ENCODE peak calls at places on chromosomes 11 and 22, in ten cellular contexts. O, C, P, Y, Q, A, V, X, I and H are unnamed samples.

GRCh38 chr11:61682093-61682732 is 2.0 kb downstream of the DAGLA start:
- DNase-seq in O (peak), C (no peak), P (peak), Y (no peak), Q (peak), A (no peak), V (peak), X (no peak), I (peak), H (peak)

GRCh38 chr22:30201970-30202369 is 44.6 kb downstream of the LIF start:
- DNase-seq in O (peak), C (peak), P (no peak), Y (no peak), Q (no peak), A (peak), V (no peak), X (no peak), I (peak), H (peak)

GRCh38 chr11:84788220-84788619 is 838.9 kb downstream of the DLG2 start:
- DNase-seq in O (peak), C (no peak), P (no peak), Y (no peak), Q (no peak), A (no peak), V (no peak), X (no peak), I (peak), H (no peak)

GRCh38 chr22:26851125-26851524 is 193.7 kb downstream of the MIAT start:
- DNase-seq in O (no peak), C (no peak), P (no peak), Y (no peak), Q (no peak), A (no peak), V (no peak), X (no peak), I (no peak), H (no peak)

GRCh38 chr22:23181763-23182288 is 1.5 kb downstream of the BCR start:
- DNase-seq in O (no peak), C (no peak), P (no peak), Y (no peak), Q (no peak), A (no peak), V (no peak), X (no peak), I (no peak), H (no peak)

GRCh38 chr22:44634426-44635321 is 67.3 kb upstream of the PRR5 start:
- DNase-seq in O (no peak), C (no peak), P (no peak), Y (no peak), Q (no peak), A (no peak), V (peak), X (no peak), I (no peak), H (no peak)

GRCh38 chr22:48884786-48885185 is 942.9 kb downstream of the BRD1 start:
- DNase-seq in O (no peak), C (no peak), P (peak), Y (no peak), Q (no peak), A (no peak), V (no peak), X (no peak), I (no peak), H (no peak)

GRCh38 chr22:50206599-50206998 is 5.8 kb downstream of the SELENOO start:
- DNase-seq in O (no peak), C (peak), P (peak), Y (peak), Q (peak), A (peak), V (peak), X (peak), I (peak), H (peak)

GRCh38 chr11:8251767-8252295 is 11.8 kb downstream of the LMO1 start:
- DNase-seq in O (no peak), C (no peak), P (peak), Y (no peak), Q (no peak), A (no peak), V (no peak), X (no peak), I (no peak), H (no peak)

GRCh38 chr11:35402751-35403454 is 16.5 kb downstream of the SLC1A2 start:
- DNase-seq in O (no peak), C (no peak), P (no peak), Y (no peak), Q (no peak), A (no peak), V (no peak), X (no peak), I (no peak), H (no peak)

GRCh38 chr11:83223457-83223856 is 29.9 kb downstream of the ANKRD42 start:
- DNase-seq in O (no peak), C (no peak), P (no peak), Y (no peak), Q (no peak), A (no peak), V (no peak), X (no peak), I (no peak), H (no peak)

GRCh38 chr11:121540627-121541026 is 87.9 kb upstream of the SORL1-AS1 start:
- DNase-seq in O (no peak), C (no peak), P (no peak), Y (no peak), Q (no peak), A (no peak), V (no peak), X (no peak), I (peak), H (no peak)

GRCh38 chr22:17234144-17234623 is 14.9 kb upstream of the ADA2 start:
- DNase-seq in O (no peak), C (no peak), P (peak), Y (no peak), Q (no peak), A (peak), V (no peak), X (peak), I (peak), H (no peak)

GRCh38 chr11:614583-615452 is 932 bp downstream of the IRF7 start:
- DNase-seq in O (peak), C (no peak), P (peak), Y (no peak), Q (no peak), A (peak), V (no peak), X (no peak), I (no peak), H (no peak)

GRCh38 chr11:74570266-74571061 is 21.9 kb upstream of the POLD3 start:
- DNase-seq in O (peak), C (peak), P (no peak), Y (peak), Q (peak), A (peak), V (peak), X (no peak), I (peak), H (peak)

GRCh38 chr11:1479678-1480118 is 6.9 kb downstream of the MOB2 start:
- DNase-seq in O (no peak), C (no peak), P (no peak), Y (no peak), Q (no peak), A (no peak), V (no peak), X (no peak), I (no peak), H (no peak)

GRCh38 chr11:75654314-75654713 is 14.5 kb downstream of the MAP6 start:
- DNase-seq in O (peak), C (peak), P (no peak), Y (peak), Q (no peak), A (peak), V (no peak), X (no peak), I (peak), H (no peak)

GRCh38 chr11:110428956-110429613 is 663 bp upstream of the FDX1 start:
- DNase-seq in O (no peak), C (no peak), P (no peak), Y (peak), Q (no peak), A (no peak), V (no peak), X (no peak), I (no peak), H (no peak)

GRCh38 chr11:61731211-61731955 is 21.1 kb upstream of the MYRF start:
- DNase-seq in O (no peak), C (no peak), P (no peak), Y (no peak), Q (no peak), A (no peak), V (no peak), X (no peak), I (no peak), H (peak)

GRCh38 chr22:42173183-42173926 is 42.7 kb upstream of the CYP2D6 start:
- DNase-seq in O (no peak), C (no peak), P (no peak), Y (no peak), Q (no peak), A (no peak), V (no peak), X (no peak), I (no peak), H (no peak)

GRCh38 chr11:11969380-11970215 is 38.8 kb downstream of the DKK3 start:
- DNase-seq in O (no peak), C (no peak), P (no peak), Y (no peak), Q (no peak), A (no peak), V (no peak), X (no peak), I (no peak), H (no peak)

GRCh38 chr11:103659743-103660142 is 376.7 kb upstream of the DDI1 start:
- DNase-seq in O (no peak), C (peak), P (no peak), Y (no peak), Q (no peak), A (peak), V (no peak), X (no peak), I (peak), H (no peak)

GRCh38 chr11:12502041-12502440 is 124.7 kb downstream of the PARVA start:
- DNase-seq in O (no peak), C (peak), P (no peak), Y (no peak), Q (no peak), A (peak), V (no peak), X (no peak), I (peak), H (no peak)

GRCh38 chr22:25666308-25666707 is 75.7 kb upstream of the MYO18B start:
- DNase-seq in O (no peak), C (no peak), P (peak), Y (no peak), Q (no peak), A (no peak), V (peak), X (no peak), I (no peak), H (peak)

GRCh38 chr11:21566521-21567100 is 626.3 kb upstream of the ANO5 start:
- DNase-seq in O (no peak), C (no peak), P (no peak), Y (no peak), Q (no peak), A (no peak), V (no peak), X (no peak), I (no peak), H (no peak)

GRCh38 chr11:44936527-44936926 is 14.2 kb downstream of the TP53I11 start:
- DNase-seq in O (peak), C (peak), P (peak), Y (peak), Q (peak), A (peak), V (peak), X (peak), I (peak), H (peak)

GRCh38 chr11:65546217-65546958 is 11.8 kb downstream of the LTBP3 start:
- DNase-seq in O (peak), C (no peak), P (peak), Y (peak), Q (peak), A (no peak), V (peak), X (no peak), I (no peak), H (no peak)

GRCh38 chr11:11425806-11426205 is 72.8 kb upstream of the CSNK2A3 start:
- DNase-seq in O (no peak), C (no peak), P (no peak), Y (no peak), Q (no peak), A (peak), V (no peak), X (no peak), I (no peak), H (no peak)

GRCh38 chr11:133078591-133079179 is 453.6 kb downstream of the OPCML start:
- DNase-seq in O (peak), C (peak), P (no peak), Y (no peak), Q (peak), A (peak), V (peak), X (peak), I (peak), H (peak)

GRCh38 chr22:45631140-45631539 is 40.5 kb upstream of the ATXN10 start:
- DNase-seq in O (no peak), C (no peak), P (no peak), Y (no peak), Q (no peak), A (no peak), V (no peak), X (peak), I (no peak), H (no peak)

GRCh38 chr11:115911656-115912055 is 407.4 kb upstream of the CADM1 start:
- DNase-seq in O (no peak), C (no peak), P (no peak), Y (no peak), Q (peak), A (no peak), V (no peak), X (no peak), I (peak), H (no peak)

GRCh38 chr11:10076458-10077141 is 217.4 kb downstream of the SBF2 start:
- DNase-seq in O (peak), C (peak), P (no peak), Y (peak), Q (no peak), A (peak), V (peak), X (peak), I (peak), H (peak)

GRCh38 chr11:1234771-1235614 is 12.1 kb downstream of the MUC5B start:
- DNase-seq in O (no peak), C (no peak), P (peak), Y (no peak), Q (peak), A (no peak), V (no peak), X (no peak), I (no peak), H (no peak)

GRCh38 chr22:42437488-42438292 is 5.5 kb upstream of the NFAM1 start:
- DNase-seq in O (peak), C (peak), P (peak), Y (peak), Q (peak), A (peak), V (peak), X (peak), I (peak), H (peak)

GRCh38 chr11:129408865-129409444 is 33.3 kb downstream of the BARX2 start:
- DNase-seq in O (no peak), C (no peak), P (no peak), Y (no peak), Q (no peak), A (no peak), V (no peak), X (no peak), I (no peak), H (no peak)
- H3K4me3 ChIP-seq in O (no peak), C (no peak), P (no peak), Y (no peak), Q (no peak), A (no peak), V (no peak), X (no peak), I (no peak), H (no peak)

DNA sequence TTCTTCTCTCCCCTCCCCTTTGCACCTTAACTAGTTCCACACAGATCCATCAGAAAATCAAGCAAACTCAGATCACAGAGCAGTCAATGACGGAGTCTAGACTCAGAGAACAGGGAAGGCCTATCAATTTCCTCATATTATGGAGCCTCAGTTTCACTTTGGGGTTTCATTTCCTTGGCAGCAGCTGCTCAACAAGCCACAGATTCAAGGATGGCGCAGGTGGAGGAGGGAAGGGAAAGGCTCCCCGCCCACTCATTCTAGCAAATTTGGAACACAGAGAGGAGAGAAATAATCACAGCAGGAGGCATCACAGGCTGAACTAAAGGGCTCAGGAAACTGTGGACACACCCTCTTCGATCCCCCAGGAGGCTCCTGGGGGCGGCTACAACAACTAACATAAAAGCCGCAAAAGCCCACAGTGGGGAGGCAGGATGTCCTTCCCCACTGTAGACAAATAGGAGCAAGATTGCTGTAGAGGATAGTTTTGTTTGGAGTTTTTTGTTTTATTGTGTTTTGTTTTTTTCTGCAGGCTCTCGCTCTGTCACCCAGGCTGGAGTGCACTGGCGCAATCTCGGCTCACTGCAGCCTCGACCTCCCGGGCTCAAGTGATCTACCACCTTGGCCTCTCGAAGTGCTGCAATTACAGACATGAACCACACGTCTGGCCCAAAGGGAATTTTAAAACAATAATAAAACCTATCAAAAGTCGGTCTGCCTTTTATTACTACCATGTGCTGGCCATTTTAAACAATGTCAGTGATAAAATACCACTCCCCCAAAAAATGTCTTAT is 3.4 kb downstream of the PLAAT3 start:
- DNase-seq in O (no peak), C (no peak), P (no peak), Y (no peak), Q (no peak), A (no peak), V (no peak), X (peak), I (no peak), H (peak)
- H3K9ac ChIP-seq in O (no peak), C (no peak), P (no peak), Y (no peak), Q (no peak), A (no peak), V (no peak), X (no peak), I (no peak), H (peak)

DNA sequence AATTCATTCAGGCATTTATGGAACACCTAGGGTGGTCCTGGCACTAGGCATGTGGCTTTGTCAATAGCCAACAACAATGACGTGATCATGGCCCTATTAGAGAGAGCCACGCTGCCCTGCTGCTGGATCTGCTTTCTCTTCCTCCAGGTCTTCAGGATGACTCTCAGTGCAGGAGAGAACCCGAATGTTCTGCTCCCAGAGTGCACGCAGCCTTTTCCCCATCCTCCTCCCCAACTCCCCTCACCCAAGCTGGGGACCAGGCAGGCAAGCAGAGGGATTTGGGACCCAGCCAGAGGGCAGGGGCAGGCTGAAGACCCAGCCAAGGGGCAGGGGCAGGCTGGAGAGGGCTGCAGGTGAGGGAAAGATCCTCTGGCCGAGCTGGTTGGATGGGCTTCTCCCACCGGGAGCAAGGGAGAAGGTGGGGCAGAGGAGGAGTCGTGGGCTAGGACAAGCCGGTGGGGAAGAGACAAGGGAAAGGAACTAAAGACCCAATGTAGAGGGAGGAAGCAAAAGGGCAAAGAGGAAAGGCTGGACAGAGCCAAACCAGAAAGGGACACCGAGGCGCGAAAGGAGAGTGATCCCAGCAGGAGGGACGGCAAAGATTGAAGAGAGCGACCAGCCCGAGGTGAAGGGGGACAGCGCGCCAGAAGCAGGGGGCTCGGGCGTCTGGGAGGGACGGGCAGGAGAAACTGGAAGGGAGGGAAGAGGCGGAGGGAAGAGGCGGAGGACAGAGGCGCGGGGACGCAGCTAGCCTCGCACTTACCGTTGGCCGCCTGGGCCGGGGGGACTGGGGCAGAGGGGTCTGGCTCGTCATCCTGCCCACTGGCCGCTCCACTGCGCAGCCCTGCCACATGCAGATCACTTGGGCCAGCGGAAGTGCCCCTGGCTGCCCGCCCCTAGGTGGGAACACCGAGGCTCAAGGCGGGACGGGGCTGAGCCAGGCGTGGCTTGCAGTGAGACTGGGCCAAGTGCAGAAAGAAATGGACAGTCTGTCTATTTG is at the start of gene KCTD14:
- DNase-seq in O (no peak), C (no peak), P (peak), Y (no peak), Q (peak), A (peak), V (peak), X (no peak), I (no peak), H (no peak)
- H3K4me3 ChIP-seq in O (peak), C (peak), P (peak), Y (peak), Q (no peak), A (peak), V (peak), X (peak), I (peak), H (peak)

GRCh38 chr22:19169947-19170318 is 8.6 kb downstream of the SLC25A1 start:
- DNase-seq in O (no peak), C (no peak), P (peak), Y (no peak), Q (no peak), A (no peak), V (no peak), X (no peak), I (no peak), H (no peak)

GRCh38 chr22:19174106-19175025 is 4.2 kb downstream of the SLC25A1 start:
- DNase-seq in O (peak), C (peak), P (peak), Y (no peak), Q (no peak), A (peak), V (peak), X (no peak), I (peak), H (peak)

GRCh38 chr22:19175026-19175601 is 3.4 kb downstream of the SLC25A1 start:
- DNase-seq in O (no peak), C (no peak), P (no peak), Y (no peak), Q (no peak), A (no peak), V (no peak), X (no peak), I (no peak), H (no peak)

GRCh38 chr22:19173047-19174035 is 5.2 kb downstream of the SLC25A1 start:
- DNase-seq in O (no peak), C (no peak), P (no peak), Y (no peak), Q (no peak), A (no peak), V (peak), X (no peak), I (no peak), H (peak)

DNA sequence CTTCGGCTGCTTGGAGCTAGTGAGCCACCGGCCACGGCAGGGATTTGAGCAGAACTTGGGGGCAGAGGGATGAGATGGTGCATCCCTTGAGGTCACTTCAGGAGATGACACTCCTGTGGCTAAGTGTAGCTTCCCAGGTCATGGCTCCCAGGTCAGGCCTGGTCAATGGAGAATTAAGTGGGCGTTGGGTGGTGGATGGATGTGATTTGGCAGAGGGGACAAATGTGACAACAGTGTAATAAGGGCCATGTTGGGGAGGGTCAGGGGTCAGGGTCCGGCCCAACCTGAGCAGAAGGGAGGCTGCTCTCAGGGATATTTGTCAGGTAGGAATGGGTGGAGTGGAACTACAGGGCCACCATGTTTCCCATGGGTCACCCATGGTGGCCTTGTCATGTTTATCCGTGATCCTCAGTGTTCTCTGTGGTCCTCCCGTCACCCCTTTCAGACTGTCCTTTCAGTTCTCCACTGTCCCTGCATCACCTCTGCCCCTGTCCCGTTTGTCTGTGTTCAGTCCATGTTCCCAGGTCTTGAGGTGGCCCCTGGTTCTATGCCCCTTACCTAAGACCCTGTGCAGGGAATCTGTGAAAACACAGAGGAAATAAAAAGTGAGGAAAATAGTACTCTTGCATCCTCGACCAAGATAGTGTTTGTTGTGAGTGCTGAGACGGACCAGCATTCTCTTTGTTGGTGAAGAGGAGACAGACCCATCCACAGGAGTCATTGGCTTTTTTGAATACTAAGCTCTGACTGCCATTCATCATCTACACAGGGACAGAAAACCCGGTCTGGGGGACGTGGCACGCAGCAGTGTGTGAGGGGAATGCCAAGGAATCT is 6.1 kb downstream of the SLC25A1 start:
- DNase-seq in O (no peak), C (no peak), P (no peak), Y (no peak), Q (no peak), A (no peak), V (no peak), X (no peak), I (no peak), H (no peak)
- H3K9ac ChIP-seq in O (peak), C (peak), P (peak), Y (peak), Q (peak), A (peak), V (peak), X (peak), I (peak), H (peak)